ENCODE peak calls at places on chromosomes 11 and 22, in seven cellular contexts. L is IMR-90; T is activated CD8-positive, alpha-beta T cell treated with anti-CD3 and anti-CD28 coated beads for 36 hours; A is PC-3; C is neural crest cell; W is tibial nerve; P is lower lobe of right lung. E is an unnamed sample.
A peak's percentile ranks its signal among the peaks of the same experiment; 100 is the strongest.

GRCh38 chr22:21755855-21756284 is 20.3 kb upstream of the YPEL1 start:
- DNase-seq in L (peak; percentile 90), W (no peak), P (no peak), A (peak; percentile 57), T (no peak), C (no peak), E (no peak)

GRCh38 chr11:67543585-67543984 is 20.3 kb upstream of the CABP2 start:
- DNase-seq in W (no peak), P (no peak), A (no peak), T (no peak), L (no peak), C (no peak), E (no peak)

GRCh38 chr22:25448435-25449051 is 115.9 kb upstream of the GRK3 start:
- DNase-seq in W (no peak), A (peak; percentile 3), C (no peak), L (peak; percentile 47), P (no peak), T (peak; percentile 63), E (no peak)

GRCh38 chr22:39715778-39716495 is 145.4 kb downstream of the CACNA1I start:
- DNase-seq in C (no peak), T (no peak), A (no peak), P (peak; percentile 23), L (no peak), W (no peak), E (no peak)

GRCh38 chr11:105718641-105719040 is 108.8 kb downstream of the GRIA4 start:
- DNase-seq in L (no peak), W (no peak), C (no peak), P (no peak), A (no peak), T (no peak), E (no peak)

GRCh38 chr11:70885721-70886305 is 366.6 kb downstream of the SHANK2 start:
- DNase-seq in W (peak; percentile 8), A (no peak), L (peak; percentile 11), P (no peak), C (no peak), T (no peak), E (no peak)

GRCh38 chr11:34028407-34028804 is 23.1 kb upstream of the CAPRIN1 start:
- DNase-seq in L (peak; percentile 8), W (no peak), A (no peak), C (no peak), T (no peak), P (no peak), E (no peak)

GRCh38 chr11:120608760-120609211 is 97.2 kb downstream of the GRIK4 start:
- DNase-seq in P (peak; percentile 24), A (no peak), L (no peak), C (no peak), W (peak; percentile 38), T (no peak), E (no peak)

GRCh38 chr22:22593964-22594656 is 35.0 kb upstream of the PRAME start:
- DNase-seq in P (peak; percentile 57), C (peak; percentile 41), A (peak; percentile 66), L (peak; percentile 53), W (peak; percentile 53), T (peak; percentile 81), E (peak; percentile 27)

GRCh38 chr11:67406969-67407699 is 3.3 kb downstream of the TBC1D10C start:
- DNase-seq in T (peak; percentile 47), P (peak; percentile 46), A (no peak), L (no peak), W (no peak), C (no peak), E (no peak)

GRCh38 chr22:45564349-45565030 is 61.8 kb downstream of the FBLN1 start:
- DNase-seq in W (no peak), C (no peak), A (no peak), L (no peak), P (no peak), T (no peak), E (no peak)

GRCh38 chr11:44855138-44855849 is 95.4 kb downstream of the TP53I11 start:
- DNase-seq in L (peak; percentile 30), W (no peak), P (no peak), T (peak; percentile 57), C (no peak), A (peak; percentile 56), E (no peak)

GRCh38 chr11:69641681-69642548 is 959 bp downstream of the CCND1 start:
- DNase-seq in P (no peak), L (no peak), C (no peak), T (peak; percentile 11), W (no peak), A (peak; percentile 28), E (no peak)

GRCh38 chr22:31629741-31630184 is 32.3 kb downstream of the PISD start:
- DNase-seq in W (no peak), C (no peak), P (no peak), T (no peak), L (no peak), A (no peak), E (no peak)

GRCh38 chr22:31631381-31631780 is 30.6 kb downstream of the PISD start:
- DNase-seq in L (no peak), P (no peak), C (no peak), A (no peak), W (no peak), T (no peak), E (no peak)

GRCh38 chr22:31628362-31628761 is 33.7 kb downstream of the PISD start:
- DNase-seq in T (no peak), C (no peak), L (no peak), P (peak; percentile 4), A (no peak), W (no peak), E (no peak)

GRCh38 chr22:31628969-31629723 is 32.9 kb downstream of the PISD start:
- DNase-seq in W (no peak), P (peak; percentile 20), A (no peak), T (no peak), C (no peak), L (no peak), E (no peak)

DNA sequence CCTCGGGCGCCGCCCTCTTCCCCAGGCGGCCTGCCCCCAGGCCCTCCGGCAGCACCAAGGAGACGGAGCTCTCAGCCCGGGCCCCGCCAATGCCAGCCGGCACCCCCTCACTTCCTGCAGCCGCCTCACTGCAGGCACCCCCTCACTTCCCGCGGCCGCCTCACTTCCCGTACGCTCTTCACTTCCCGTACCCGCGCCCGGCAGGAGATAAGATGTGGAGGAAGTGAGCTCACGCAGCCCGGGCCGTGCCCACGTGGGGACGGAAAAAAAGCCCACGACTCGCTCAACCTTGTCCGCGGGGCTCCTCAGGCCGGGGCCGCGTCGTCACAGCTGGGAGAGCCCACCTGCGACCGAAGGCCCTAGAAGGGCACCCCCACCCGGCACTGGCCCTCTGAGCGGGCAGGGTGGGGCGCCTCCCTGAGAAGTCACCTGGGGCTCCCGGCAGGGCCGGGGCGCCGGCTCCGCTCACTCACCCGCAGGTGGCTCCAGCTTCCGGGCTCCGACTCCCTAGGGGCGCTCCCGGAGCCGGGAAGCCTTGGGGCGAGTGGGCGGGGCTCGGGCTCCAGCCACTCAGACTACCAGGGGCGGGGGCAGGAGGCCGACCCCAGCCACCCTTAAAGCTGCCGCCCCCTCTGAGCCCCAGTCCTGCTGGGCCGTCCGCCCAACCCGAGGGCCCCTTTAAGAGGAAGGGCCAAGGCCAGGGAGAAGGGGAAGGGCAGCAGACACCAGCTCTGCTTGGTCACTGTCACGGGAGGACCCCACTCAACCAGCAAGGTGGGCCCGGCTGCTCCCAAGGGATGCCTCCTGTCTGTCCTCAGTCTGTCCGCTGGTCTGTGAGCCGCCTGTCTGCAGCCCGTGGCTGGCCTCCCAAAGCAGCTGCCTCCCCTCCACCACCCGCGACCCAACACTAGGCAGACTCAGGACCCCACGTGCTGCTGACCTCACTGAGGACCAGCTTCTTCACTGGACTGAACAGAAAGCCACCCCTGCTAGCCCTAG is 31.4 kb downstream of the PISD start:
- DNase-seq in C (peak; percentile 67), W (peak; percentile 55), P (peak; percentile 93), A (peak; percentile 71), L (peak; percentile 74), T (peak; percentile 95), E (peak; percentile 68)
- TF ChIP-seq CTCF in C (peak; percentile 22), W (no peak), P (no peak), A (no peak), L (no peak), T (no peak), E (no peak)

GRCh38 chr11:41784513-41785335 is 325.3 kb upstream of the LRRC4C start:
- DNase-seq in L (no peak), C (no peak), A (peak; percentile 94), T (no peak), W (no peak), P (no peak), E (no peak)

GRCh38 chr11:41786087-41786486 is 326.6 kb upstream of the LRRC4C start:
- DNase-seq in L (no peak), P (no peak), W (no peak), T (no peak), A (peak; percentile 58), C (no peak), E (no peak)

GRCh38 chr11:41789376-41789775 is 329.9 kb upstream of the LRRC4C start:
- DNase-seq in T (no peak), W (no peak), A (no peak), P (no peak), L (no peak), C (no peak), E (no peak)

DNA sequence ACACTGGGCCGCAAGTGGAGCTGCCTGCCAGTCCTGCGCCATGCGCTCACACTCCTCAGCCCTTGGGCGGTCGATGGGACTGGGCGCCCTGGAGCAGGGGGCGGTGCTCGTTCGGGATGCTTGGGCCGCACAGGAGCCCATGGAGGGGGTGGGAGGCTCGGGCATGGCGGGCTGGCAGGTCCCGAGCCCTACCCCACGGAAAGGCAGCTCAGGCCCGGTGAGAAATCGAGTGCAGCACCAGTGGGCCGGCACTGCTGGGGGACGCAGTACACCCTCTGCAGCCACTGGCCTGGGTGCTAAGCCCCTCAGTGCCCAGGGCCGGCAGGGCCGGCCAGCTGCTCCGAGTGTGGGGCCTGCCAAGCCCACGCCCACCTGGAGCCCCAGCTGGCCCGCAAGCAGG is 328.7 kb upstream of the LRRC4C start:
- DNase-seq in T (no peak), C (no peak), A (no peak), L (no peak), P (no peak), W (no peak), E (no peak)
- TF ChIP-seq CTCF in T (no peak), C (no peak), A (no peak), L (no peak), P (no peak), W (no peak), E (no peak)

GRCh38 chr22:37781434-37782059 is 26.2 kb upstream of the GCAT start:
- DNase-seq in C (no peak), W (no peak), P (no peak), L (peak; percentile 19), A (peak; percentile 52), T (no peak), E (no peak)
- TF ChIP-seq CTCF in C (peak; percentile 14), W (no peak), P (no peak), L (peak; percentile 18), A (peak; percentile 51), T (no peak), E (no peak)

GRCh38 chr22:48941903-48942625 is 885.6 kb downstream of the BRD1 start:
- DNase-seq in P (no peak), W (no peak), A (no peak), T (no peak), C (no peak), L (no peak), E (no peak)

GRCh38 chr22:48942698-48943566 is 884.7 kb downstream of the BRD1 start:
- DNase-seq in C (no peak), W (no peak), T (no peak), P (no peak), A (no peak), L (no peak), E (no peak)

GRCh38 chr22:48944433-48944755 is 883.3 kb downstream of the BRD1 start:
- DNase-seq in L (no peak), W (no peak), P (no peak), T (no peak), C (no peak), A (no peak), E (no peak)

GRCh38 chr22:48944756-48945620 is 882.7 kb downstream of the BRD1 start:
- DNase-seq in P (no peak), A (no peak), C (no peak), L (no peak), W (no peak), T (no peak), E (no peak)

GRCh38 chr22:48943567-48944432 is 883.9 kb downstream of the BRD1 start:
- DNase-seq in A (peak; percentile 5), P (no peak), L (no peak), C (peak; percentile 40), W (no peak), T (peak; percentile 17), E (no peak)
- TF ChIP-seq CTCF in A (peak; percentile 34), P (peak; percentile 65), L (no peak), C (peak; percentile 68), W (no peak), T (peak; percentile 21), E (no peak)